ENCODE peak calls at places on chromosomes 11 and 22, in eight cellular contexts. Q is chondrocyte, L is RWPE1, P is A549, F is transverse colon, Y is body of pancreas, D is AG09319, T is progenitor cell of endocrine pancreas. V is an unnamed sample.

GRCh38 chr11:59641156-59641555 is 25.6 kb upstream of the OSBP start:
- DNase-seq in L (no peak), T (no peak), Y (no peak), F (no peak), D (no peak), Q (no peak), P (no peak), V (no peak)

GRCh38 chr11:77179681-77180080 is 51.6 kb downstream of the MYO7A start:
- DNase-seq in Q (peak), D (no peak), L (no peak), P (no peak), T (no peak), F (no peak), Y (no peak), V (no peak)

GRCh38 chr11:102240502-102240901 is 76.8 kb upstream of the BIRC3 start:
- DNase-seq in T (no peak), D (no peak), Y (no peak), Q (no peak), L (no peak), F (no peak), P (no peak), V (no peak)

GRCh38 chr11:85627332-85627997 is at the start of gene DLG2:
- DNase-seq in P (no peak), Y (peak), D (no peak), Q (no peak), L (peak), T (no peak), F (no peak), V (peak)

GRCh38 chr11:94304559-94304958 is at the start of gene IZUMO1R:
- DNase-seq in P (no peak), Y (no peak), D (no peak), T (no peak), L (no peak), F (no peak), Q (no peak), V (no peak)

GRCh38 chr22:43851058-43851978 is 11.0 kb downstream of the SULT4A1 start:
- DNase-seq in F (no peak), L (no peak), Y (no peak), P (no peak), Q (peak), D (no peak), T (no peak), V (no peak)

GRCh38 chr11:43486141-43486540 is 127.4 kb downstream of the TTC17 start:
- DNase-seq in Q (no peak), T (no peak), F (no peak), D (no peak), Y (no peak), L (no peak), P (no peak), V (no peak)

GRCh38 chr11:77842451-77843121 is 21.6 kb downstream of the AAMDC start:
- DNase-seq in T (no peak), Q (no peak), F (no peak), P (no peak), Y (no peak), L (no peak), D (no peak), V (no peak)

GRCh38 chr11:7677801-7678201 is 4.5 kb upstream of the CYB5R2 start:
- DNase-seq in T (no peak), F (no peak), Y (no peak), Q (no peak), D (no peak), P (no peak), L (no peak), V (no peak)

GRCh38 chr22:37464181-37464580 is 22.0 kb downstream of the MFNG start:
- DNase-seq in L (no peak), Y (no peak), T (no peak), P (no peak), D (no peak), Q (no peak), F (peak), V (no peak)

GRCh38 chr11:46557684-46558151 is 36.1 kb downstream of the AMBRA1 start:
- DNase-seq in Q (no peak), T (no peak), D (no peak), L (no peak), F (no peak), Y (peak), P (peak), V (no peak)

GRCh38 chr11:92852946-92853345 is 116.5 kb upstream of the MTNR1B start:
- DNase-seq in L (peak), T (no peak), Q (no peak), Y (no peak), D (no peak), F (peak), P (no peak), V (no peak)

GRCh38 chr11:19817870-19818269 is 105.2 kb downstream of the NAV2 start:
- DNase-seq in L (no peak), Y (no peak), D (no peak), F (no peak), T (no peak), Q (no peak), P (no peak), V (no peak)

GRCh38 chr22:29635734-29636357 is 32.4 kb downstream of the NF2 start:
- DNase-seq in L (peak), Y (no peak), D (peak), P (peak), Q (no peak), T (no peak), F (no peak), V (no peak)

GRCh38 chr11:57567512-57568329 is at the start of gene UBE2L6:
- DNase-seq in P (peak), D (no peak), L (peak), Y (peak), T (peak), F (peak), Q (no peak), V (peak)

GRCh38 chr11:116467809-116468208 is 305.0 kb downstream of the BUD13 start:
- DNase-seq in L (peak), D (no peak), F (no peak), Q (no peak), Y (no peak), T (no peak), P (no peak), V (no peak)

GRCh38 chr22:25448435-25449051 is 115.9 kb upstream of the GRK3 start:
- DNase-seq in Q (no peak), T (no peak), P (no peak), F (no peak), D (no peak), L (no peak), Y (no peak), V (peak)

GRCh38 chr11:63521896-63522295 is 14.7 kb upstream of the PLAAT4 start:
- DNase-seq in T (no peak), L (no peak), F (no peak), Q (no peak), Y (no peak), P (no peak), D (no peak), V (no peak)

GRCh38 chr11:69862331-69862761 is 43.1 kb upstream of the FGF3 start:
- DNase-seq in D (no peak), Y (no peak), F (no peak), P (no peak), L (no peak), T (no peak), Q (no peak), V (no peak)

GRCh38 chr22:22168190-22168940 is 76.2 kb upstream of the VPREB1 start:
- DNase-seq in D (peak), Y (peak), Q (no peak), P (peak), L (no peak), T (no peak), F (peak), V (peak)

GRCh38 chr11:10492084-10492483 is 37.0 kb downstream of the AMPD3 start:
- DNase-seq in D (no peak), Q (no peak), L (no peak), T (no peak), F (no peak), P (no peak), Y (no peak), V (no peak)

GRCh38 chr11:78168539-78169477 is 19.6 kb downstream of the KCTD21 start:
- DNase-seq in Q (no peak), D (peak), L (no peak), F (peak), T (no peak), Y (peak), P (no peak), V (no peak)

GRCh38 chr11:115590254-115590653 is 86.0 kb upstream of the CADM1 start:
- DNase-seq in P (no peak), Q (no peak), T (peak), F (no peak), Y (no peak), D (no peak), L (no peak), V (no peak)

GRCh38 chr11:19349340-19350025 is 108.7 kb upstream of the E2F8 start:
- DNase-seq in T (no peak), Q (no peak), F (no peak), D (no peak), P (no peak), Y (no peak), L (no peak), V (no peak)

GRCh38 chr22:20128902-20129746 is 2.5 kb upstream of the ZDHHC8 start:
- DNase-seq in D (no peak), Y (peak), T (no peak), Q (no peak), L (no peak), F (peak), P (peak), V (peak)

GRCh38 chr11:63910605-63911195 is 6.3 kb downstream of the RCOR2 start:
- DNase-seq in P (no peak), Q (no peak), L (no peak), Y (no peak), D (no peak), F (no peak), T (no peak), V (no peak)

GRCh38 chr11:95863486-95864140 is 60.3 kb downstream of the MTMR2 start:
- DNase-seq in L (no peak), D (no peak), F (no peak), Y (no peak), P (no peak), Q (no peak), T (no peak), V (no peak)

GRCh38 chr22:19679476-19680099 is 34.7 kb upstream of the SEPTIN5 start:
- DNase-seq in Q (peak), P (no peak), Y (peak), D (no peak), L (no peak), F (peak), T (no peak), V (peak)

GRCh38 chr11:54558407-54558806 is 45.4 kb downstream of the OR4C46 start:
- DNase-seq in Y (no peak), L (no peak), Q (no peak), D (no peak), T (no peak), P (no peak), F (no peak), V (no peak)

GRCh38 chr22:21937041-21937820 is 15.4 kb downstream of the PPM1F start:
- DNase-seq in L (no peak), T (no peak), Y (peak), Q (no peak), D (no peak), P (no peak), F (peak), V (no peak)

GRCh38 chr11:101582242-101583052 is 1.4 kb downstream of the TRPC6 start:
- DNase-seq in F (no peak), Y (no peak), T (no peak), D (no peak), Q (no peak), P (peak), L (peak), V (no peak)

GRCh38 chr11:113351490-113351889 is 36.1 kb upstream of the ANKK1 start:
- DNase-seq in Q (no peak), P (no peak), Y (no peak), D (no peak), T (no peak), F (no peak), L (no peak), V (no peak)

GRCh38 chr11:23554002-23554401 is 693.7 kb upstream of the CCDC179 start:
- DNase-seq in F (no peak), Q (no peak), T (no peak), D (no peak), P (peak), L (no peak), Y (no peak), V (no peak)

GRCh38 chr22:17972385-17973181 is 51.8 kb downstream of the MICAL3 start:
- DNase-seq in Y (peak), T (no peak), Q (no peak), F (no peak), D (peak), L (peak), P (peak), V (no peak)

GRCh38 chr22:23061471-23062280 is 8.6 kb upstream of the GNAZ start:
- DNase-seq in D (no peak), Y (no peak), T (peak), F (no peak), Q (peak), P (no peak), L (no peak), V (no peak)

GRCh38 chr11:125305346-125305745 is 140.8 kb downstream of the PKNOX2 start:
- DNase-seq in F (no peak), P (no peak), T (no peak), L (no peak), Q (no peak), D (no peak), Y (no peak), V (no peak)

GRCh38 chr11:20609727-20610707 is 10.6 kb downstream of the SLC6A5 start:
- DNase-seq in L (peak), F (peak), T (peak), D (peak), Q (no peak), Y (peak), P (peak), V (peak)

GRCh38 chr11:101817536-101817935 is 97.3 kb upstream of the CEP126 start:
- DNase-seq in L (no peak), D (no peak), T (no peak), P (no peak), F (no peak), Q (no peak), Y (no peak), V (no peak)

GRCh38 chr22:37514526-37515051 is 4.6 kb downstream of the CARD10 start:
- DNase-seq in P (no peak), D (no peak), L (no peak), Q (no peak), Y (no peak), F (no peak), T (no peak), V (no peak)

GRCh38 chr11:36431429-36432092 is 78.5 kb downstream of the TRAF6 start:
- DNase-seq in Q (no peak), L (peak), F (peak), P (peak), Y (peak), T (no peak), D (peak), V (peak)
- TF ChIP-seq CTCF in Q (peak), L (peak), F (no peak), P (no peak), Y (no peak), T (no peak), D (peak), V (no peak)

GRCh38 chr11:104529213-104529612 is 365.3 kb upstream of the PDGFD start:
- DNase-seq in F (no peak), D (no peak), Q (no peak), T (no peak), P (no peak), L (no peak), Y (no peak), V (no peak)

GRCh38 chr11:104534268-104534667 is 364.0 kb downstream of the CASP12 start:
- DNase-seq in T (no peak), D (no peak), P (peak), Q (no peak), Y (no peak), L (peak), F (no peak), V (no peak)

GRCh38 chr11:104531894-104532293 is 366.4 kb downstream of the CASP12 start:
- DNase-seq in T (no peak), P (no peak), Q (no peak), D (no peak), L (no peak), Y (no peak), F (no peak), V (no peak)

GRCh38 chr11:104529916-104530315 is 366.0 kb upstream of the PDGFD start:
- DNase-seq in Q (no peak), Y (no peak), T (no peak), P (no peak), D (no peak), F (no peak), L (no peak), V (no peak)

DNA sequence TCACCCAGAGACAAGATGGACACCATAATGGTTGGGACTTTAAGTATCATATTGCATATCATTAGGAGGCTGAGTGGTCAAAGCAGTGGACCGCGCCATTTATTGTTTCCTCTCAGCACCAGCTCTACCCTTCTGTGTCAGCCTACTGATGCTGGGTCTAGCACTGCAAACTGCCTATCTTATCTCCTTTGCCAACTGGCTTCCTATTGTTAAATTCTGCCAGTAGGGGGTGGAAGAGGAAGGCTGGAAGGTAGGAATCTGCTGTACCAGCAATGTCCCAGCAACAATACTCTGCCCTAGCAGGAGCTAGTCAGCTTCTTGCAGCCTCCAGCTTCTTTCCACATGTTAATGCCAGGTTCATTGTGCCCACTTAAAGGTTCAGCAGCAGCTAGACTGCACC is 367.1 kb upstream of the PDGFD start:
- DNase-seq in L (no peak), T (no peak), Y (no peak), D (no peak), Q (no peak), F (no peak), P (peak), V (peak)
- TF ChIP-seq CTCF in L (no peak), T (no peak), Y (no peak), D (peak), Q (peak), F (no peak), P (no peak), V (no peak)

DNA sequence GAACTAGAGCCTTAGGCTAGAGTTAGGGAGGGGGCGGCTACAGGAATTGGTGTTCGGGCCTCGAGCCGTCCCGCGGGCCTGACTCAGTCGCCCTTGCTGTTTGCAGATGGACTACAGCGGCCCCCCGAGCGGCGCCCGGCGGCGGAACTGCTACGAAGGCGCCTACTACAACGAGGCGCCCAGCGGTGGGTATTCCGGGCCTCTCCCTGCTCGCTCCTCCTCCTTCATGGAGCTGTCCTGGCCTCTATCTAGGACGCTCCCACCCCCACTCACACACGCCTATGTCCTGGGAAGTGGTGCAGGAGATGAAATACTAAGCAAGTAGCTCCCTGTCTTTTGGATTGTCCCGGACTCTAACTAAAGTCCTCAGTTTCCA is 1.4 kb downstream of the MYOD1 start:
- DNase-seq in D (no peak), T (no peak), Q (no peak), Y (no peak), F (no peak), L (no peak), P (no peak), V (no peak)
- TF ChIP-seq CTCF in D (no peak), T (no peak), Q (no peak), Y (no peak), F (no peak), L (no peak), P (no peak), V (no peak)

DNA sequence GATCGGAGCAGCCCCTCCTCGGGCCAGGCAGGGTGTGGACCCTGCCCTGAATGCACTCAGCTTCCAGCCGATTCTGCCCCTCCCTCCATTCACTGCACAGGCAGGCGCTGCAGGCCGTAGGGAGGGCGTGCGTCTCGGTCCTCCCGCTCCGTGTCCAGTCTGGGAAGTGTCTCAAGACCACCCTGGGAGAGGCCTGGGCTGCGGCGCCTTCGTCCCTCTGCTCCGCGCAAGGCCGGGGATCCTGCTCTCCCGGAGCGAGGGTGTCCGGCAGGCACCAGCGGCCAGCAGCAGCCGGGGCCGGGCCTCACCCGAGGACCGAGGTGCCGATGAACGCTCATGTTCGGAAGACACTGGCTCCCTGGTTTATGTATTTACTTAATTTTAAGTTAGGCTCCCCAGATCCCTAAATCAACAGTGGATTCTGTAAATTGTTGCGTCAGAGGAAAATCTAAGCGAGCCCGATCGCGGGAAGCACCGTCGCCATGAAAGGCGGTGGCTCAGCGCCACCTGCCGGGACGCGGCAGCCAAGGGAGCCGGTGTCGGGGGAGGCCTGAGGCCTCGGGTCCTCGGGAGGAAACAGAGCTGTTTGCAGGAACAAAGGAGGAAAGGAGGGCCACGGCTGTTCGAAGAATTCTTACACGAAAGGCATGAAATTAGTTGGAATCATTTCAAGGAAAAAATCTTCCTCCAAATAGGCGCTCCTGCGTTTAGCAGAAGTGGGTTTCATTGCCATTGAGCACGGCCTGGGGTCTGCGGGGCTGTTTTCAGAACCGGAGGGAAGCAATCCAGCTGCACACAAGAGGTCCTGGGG is 195.3 kb downstream of the BRD1 start:
- DNase-seq in T (peak), Y (peak), F (peak), D (no peak), Q (no peak), L (peak), P (peak), V (peak)
- TF ChIP-seq CTCF in T (peak), Y (peak), F (peak), D (peak), Q (peak), L (peak), P (peak), V (peak)

V was measured in activated CD8-positive, alpha-beta T cell treated with anti-CD3 and anti-CD28 coated beads for 36 hours.